ENCODE peak calls at places on chromosomes 16 and 17, in ten cellular contexts. W is prostate gland, S is heart left ventricle, E is foreskin fibroblast, Z is aorta, N is GM12865, A is bronchial epithelial cell, I is epithelial cell of esophagus, P is lower leg skin, L is AG04450. R is an unnamed sample.

GRCh38 chr17:3773966-3774365 is 27.0 kb downstream of the ITGAE start:
- DNase-seq in W (no peak), S (no peak), E (no peak), Z (peak), N (no peak), A (no peak), I (no peak), P (no peak), L (no peak), R (no peak)

GRCh38 chr17:164536-165235 is 16.8 kb downstream of the DOC2B start:
- DNase-seq in W (no peak), S (peak), E (no peak), Z (no peak), N (peak), A (peak), I (no peak), P (no peak), L (peak), R (no peak)

GRCh38 chr16:84380405-84380804 is 12.1 kb downstream of the ATP2C2 start:
- DNase-seq in W (peak), S (no peak), E (no peak), Z (no peak), N (peak), A (peak), I (no peak), P (no peak), L (no peak), R (no peak)

GRCh38 chr17:40095944-40096791 is 4.2 kb downstream of the NR1D1 start:
- DNase-seq in W (no peak), S (peak), E (no peak), Z (peak), N (peak), A (no peak), I (no peak), P (no peak), L (no peak), R (no peak)

GRCh38 chr16:76226011-76226410 is 51.2 kb upstream of the CNTNAP4 start:
- DNase-seq in W (no peak), S (no peak), E (no peak), Z (no peak), N (no peak), A (no peak), I (no peak), P (no peak), L (no peak), R (peak)

GRCh38 chr17:75909812-75910274 is 5.2 kb upstream of the MRPL38 start:
- DNase-seq in W (peak), S (no peak), E (no peak), Z (peak), N (no peak), A (peak), I (peak), P (no peak), L (no peak), R (no peak)

GRCh38 chr17:36937961-36938565 is 788 bp downstream of the LHX1 start:
- DNase-seq in W (no peak), S (no peak), E (peak), Z (no peak), N (no peak), A (peak), I (peak), P (peak), L (no peak), R (no peak)

GRCh38 chr16:49477250-49477895 is 103.8 kb downstream of the C16orf78 start:
- DNase-seq in W (no peak), S (no peak), E (no peak), Z (no peak), N (no peak), A (no peak), I (no peak), P (no peak), L (no peak), R (no peak)

GRCh38 chr16:69481901-69482341 is 57.5 kb downstream of the CYB5B start:
- DNase-seq in W (peak), S (peak), E (peak), Z (peak), N (no peak), A (peak), I (peak), P (peak), L (no peak), R (peak)

GRCh38 chr16:11506816-11507305 is 79.9 kb downstream of the LITAF start:
- DNase-seq in W (no peak), S (no peak), E (no peak), Z (no peak), N (peak), A (no peak), I (no peak), P (no peak), L (no peak), R (no peak)

GRCh38 chr17:58319181-58320162 is 9.1 kb downstream of the TSPOAP1 start:
- DNase-seq in W (no peak), S (peak), E (no peak), Z (peak), N (no peak), A (no peak), I (no peak), P (no peak), L (no peak), R (no peak)

GRCh38 chr16:81786321-81786720 is 7.2 kb downstream of the PLCG2 start:
- DNase-seq in W (no peak), S (no peak), E (no peak), Z (no peak), N (no peak), A (peak), I (peak), P (no peak), L (no peak), R (no peak)

GRCh38 chr16:1426734-1427451 is 4.0 kb upstream of the PERCC1 start:
- DNase-seq in W (no peak), S (no peak), E (no peak), Z (no peak), N (no peak), A (no peak), I (no peak), P (no peak), L (no peak), R (no peak)

GRCh38 chr17:28912281-28912937 is 9.5 kb upstream of the DHRS13 start:
- DNase-seq in W (no peak), S (no peak), E (no peak), Z (no peak), N (no peak), A (no peak), I (no peak), P (no peak), L (no peak), R (no peak)

GRCh38 chr17:37737081-37737480 is 7.8 kb downstream of the HNF1B start:
- DNase-seq in W (no peak), S (no peak), E (no peak), Z (no peak), N (peak), A (no peak), I (peak), P (no peak), L (no peak), R (no peak)

GRCh38 chr17:17491546-17491988 is 4.6 kb downstream of the RASD1 start:
- DNase-seq in W (peak), S (no peak), E (no peak), Z (no peak), N (no peak), A (no peak), I (no peak), P (no peak), L (no peak), R (no peak)

GRCh38 chr16:50731130-50731988 is 10.5 kb upstream of the CYLD start:
- DNase-seq in W (no peak), S (no peak), E (no peak), Z (no peak), N (no peak), A (no peak), I (no peak), P (peak), L (no peak), R (no peak)

GRCh38 chr17:76528156-76528527 is 9.4 kb downstream of the CYGB start:
- DNase-seq in W (no peak), S (peak), E (no peak), Z (no peak), N (peak), A (no peak), I (no peak), P (no peak), L (no peak), R (no peak)

GRCh38 chr17:2068589-2069051 is 13.7 kb downstream of the HIC1 start:
- DNase-seq in W (no peak), S (no peak), E (no peak), Z (peak), N (no peak), A (peak), I (peak), P (peak), L (no peak), R (no peak)

GRCh38 chr17:65557349-65558310 is 3.8 kb downstream of the AXIN2 start:
- DNase-seq in W (no peak), S (no peak), E (peak), Z (no peak), N (no peak), A (no peak), I (no peak), P (no peak), L (no peak), R (no peak)

GRCh38 chr17:60333628-60334031 is 58.3 kb downstream of the USP32 start:
- DNase-seq in W (no peak), S (no peak), E (no peak), Z (no peak), N (no peak), A (no peak), I (no peak), P (no peak), L (no peak), R (no peak)

GRCh38 chr17:64694207-64694606 is 32.1 kb upstream of the SMURF2 start:
- DNase-seq in W (peak), S (peak), E (peak), Z (peak), N (no peak), A (peak), I (peak), P (peak), L (no peak), R (peak)

GRCh38 chr17:78884148-78884870 is 18.7 kb downstream of the CEP295NL start:
- DNase-seq in W (no peak), S (peak), E (peak), Z (no peak), N (no peak), A (no peak), I (no peak), P (no peak), L (no peak), R (no peak)

GRCh38 chr16:66569131-66569530 is 2.9 kb downstream of the CMTM1 start:
- DNase-seq in W (no peak), S (no peak), E (peak), Z (no peak), N (no peak), A (peak), I (peak), P (no peak), L (no peak), R (peak)

GRCh38 chr17:44084131-44084538 is 13.6 kb downstream of the G6PC3 start:
- DNase-seq in W (no peak), S (no peak), E (no peak), Z (no peak), N (no peak), A (no peak), I (peak), P (no peak), L (no peak), R (no peak)

GRCh38 chr17:82351254-82351712 is 7.8 kb upstream of the TEX19 start:
- DNase-seq in W (no peak), S (no peak), E (no peak), Z (no peak), N (peak), A (no peak), I (no peak), P (no peak), L (no peak), R (no peak)

GRCh38 chr17:48647964-48648245 is 21.7 kb upstream of the HOXB9 start:
- DNase-seq in W (no peak), S (no peak), E (no peak), Z (no peak), N (no peak), A (no peak), I (no peak), P (no peak), L (no peak), R (no peak)
- H3K4me3 ChIP-seq in W (no peak), S (no peak), E (no peak), Z (no peak), N (peak), A (no peak), I (no peak), P (no peak), L (no peak), R (no peak)

GRCh38 chr16:47142469-47143328 is 1.0 kb downstream of the NETO2 start:
- DNase-seq in W (no peak), S (peak), E (peak), Z (peak), N (peak), A (peak), I (peak), P (no peak), L (no peak), R (no peak)
- H3K4me3 ChIP-seq in W (peak), S (peak), E (peak), Z (peak), N (peak), A (peak), I (peak), P (peak), L (peak), R (peak)

DNA sequence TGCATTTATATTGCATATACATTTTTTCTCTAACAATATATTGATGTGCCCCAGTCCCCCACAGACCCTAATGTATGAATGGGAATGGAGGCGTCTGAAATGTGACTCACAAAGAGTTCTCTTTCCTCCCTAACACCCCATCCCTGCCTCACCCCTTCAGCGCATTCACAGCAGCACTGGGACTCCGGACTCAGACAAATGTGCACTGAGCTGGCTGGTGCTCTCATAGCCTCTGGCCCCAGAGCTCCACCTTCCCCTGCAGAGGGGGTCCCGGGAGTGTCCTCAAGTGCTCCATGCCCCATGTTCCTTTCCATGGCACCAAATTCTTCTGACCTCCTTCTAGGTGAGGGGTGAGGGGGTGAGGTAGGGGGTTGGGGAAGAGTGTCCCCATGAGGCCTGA is 20.6 kb downstream of the NPTX1 start:
- DNase-seq in W (no peak), S (no peak), E (no peak), Z (no peak), N (no peak), A (no peak), I (no peak), P (no peak), L (no peak), R (no peak)
- H3K4me3 ChIP-seq in W (peak), S (peak), E (no peak), Z (no peak), N (no peak), A (no peak), I (peak), P (no peak), L (no peak), R (no peak)

GRCh38 chr17:74326506-74326905 is 480 bp downstream of the KIF19 start:
- DNase-seq in W (no peak), S (no peak), E (no peak), Z (no peak), N (no peak), A (no peak), I (no peak), P (no peak), L (no peak), R (no peak)
- H3K4me3 ChIP-seq in W (no peak), S (peak), E (no peak), Z (no peak), N (no peak), A (no peak), I (no peak), P (no peak), L (no peak), R (no peak)

GRCh38 chr16:17023606-17024005 is 447.2 kb downstream of the XYLT1 start:
- DNase-seq in W (no peak), S (no peak), E (no peak), Z (no peak), N (no peak), A (no peak), I (no peak), P (no peak), L (no peak), R (no peak)

GRCh38 chr16:17026600-17027242 is 444.0 kb downstream of the XYLT1 start:
- DNase-seq in W (no peak), S (no peak), E (no peak), Z (no peak), N (peak), A (no peak), I (no peak), P (no peak), L (no peak), R (no peak)

GRCh38 chr16:17029602-17030350 is 441.0 kb downstream of the XYLT1 start:
- DNase-seq in W (no peak), S (no peak), E (no peak), Z (no peak), N (no peak), A (no peak), I (no peak), P (no peak), L (no peak), R (no peak)

GRCh38 chr16:17024514-17024913 is 446.2 kb downstream of the XYLT1 start:
- DNase-seq in W (no peak), S (no peak), E (no peak), Z (no peak), N (no peak), A (no peak), I (no peak), P (no peak), L (no peak), R (no peak)

DNA sequence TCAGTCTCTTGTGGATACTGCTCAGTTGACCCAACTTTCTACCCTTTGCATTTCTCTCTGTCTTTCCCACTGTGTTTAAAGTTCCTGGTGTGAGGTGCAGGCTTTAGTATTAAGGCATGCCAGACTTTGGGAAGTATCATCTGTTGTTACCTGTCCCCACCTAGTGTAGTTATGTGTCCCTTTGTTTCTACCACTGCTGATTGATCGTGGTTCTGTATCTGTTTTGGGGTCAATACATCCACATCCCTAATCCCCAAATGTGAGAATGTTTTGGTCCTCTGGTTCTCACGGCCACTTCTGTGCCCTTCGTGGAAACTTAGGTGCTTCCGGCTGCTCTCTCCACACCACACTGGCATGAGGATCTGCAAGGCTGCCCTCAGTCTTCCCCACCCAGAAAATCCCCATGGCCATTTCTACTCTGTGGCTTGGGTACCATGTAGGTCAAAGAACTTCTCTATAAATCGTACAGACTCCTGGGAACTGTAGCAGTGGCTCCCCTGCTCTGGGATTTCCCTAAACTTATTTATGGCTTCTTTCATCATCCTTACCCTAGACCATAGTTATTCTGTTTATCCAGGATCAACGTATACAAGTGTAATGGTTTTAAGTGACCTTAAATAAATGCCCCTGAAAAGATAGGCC is 443.2 kb downstream of the XYLT1 start:
- DNase-seq in W (no peak), S (no peak), E (no peak), Z (no peak), N (peak), A (no peak), I (no peak), P (no peak), L (no peak), R (no peak)
- H3K4me3 ChIP-seq in W (no peak), S (no peak), E (no peak), Z (no peak), N (peak), A (no peak), I (no peak), P (no peak), L (no peak), R (no peak)

GRCh38 chr16:25257504-25257955 is at the start of gene ZKSCAN2:
- DNase-seq in W (peak), S (peak), E (peak), Z (peak), N (peak), A (peak), I (peak), P (peak), L (peak), R (peak)

GRCh38 chr16:25258856-25259179 is 1.2 kb upstream of the ZKSCAN2 start:
- DNase-seq in W (no peak), S (no peak), E (no peak), Z (no peak), N (peak), A (no peak), I (no peak), P (no peak), L (no peak), R (no peak)

GRCh38 chr16:25260416-25260815 is 2.8 kb upstream of the ZKSCAN2 start:
- DNase-seq in W (no peak), S (no peak), E (no peak), Z (no peak), N (no peak), A (no peak), I (peak), P (no peak), L (no peak), R (no peak)

GRCh38 chr16:25257956-25258855 is 561 bp upstream of the ZKSCAN2 start:
- DNase-seq in W (peak), S (peak), E (peak), Z (peak), N (peak), A (peak), I (peak), P (peak), L (peak), R (peak)

DNA sequence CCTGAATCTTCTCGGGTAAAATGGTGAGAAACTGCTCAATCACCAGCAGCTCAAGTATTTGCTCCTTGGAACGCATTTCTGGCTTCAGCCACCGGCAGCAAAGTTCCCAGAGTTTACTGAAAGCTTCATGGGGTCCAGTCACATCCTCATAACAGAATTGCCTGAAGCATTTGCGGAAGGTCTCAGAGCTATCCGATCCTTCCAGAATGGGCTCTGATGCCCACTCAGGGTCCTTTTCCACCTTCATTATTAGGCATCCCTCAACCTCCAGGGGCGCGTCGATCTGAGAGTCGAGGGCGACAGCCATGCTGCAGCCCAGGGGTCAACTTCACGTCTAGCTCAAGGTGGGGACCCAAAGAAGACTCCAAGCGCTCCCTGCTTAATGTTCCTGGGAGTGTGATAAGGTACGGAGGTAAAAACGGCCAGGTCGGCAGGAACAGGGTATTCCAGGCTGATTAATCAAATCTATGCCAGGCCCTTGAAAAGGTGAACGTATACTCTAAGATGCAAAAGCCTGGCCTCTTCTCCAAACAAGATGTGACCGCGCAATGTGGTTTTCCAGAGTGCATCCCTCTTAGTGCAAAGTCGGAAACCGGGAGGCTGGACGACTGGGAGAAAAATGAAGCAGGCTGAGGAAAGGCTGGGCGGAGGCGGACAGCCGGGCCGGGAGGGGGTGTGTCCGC is 683 bp downstream of the ZKSCAN2 start:
- DNase-seq in W (peak), S (no peak), E (no peak), Z (peak), N (no peak), A (peak), I (peak), P (no peak), L (no peak), R (no peak)
- H3K4me3 ChIP-seq in W (peak), S (peak), E (peak), Z (peak), N (peak), A (peak), I (peak), P (peak), L (peak), R (peak)

R was measured in skeletal muscle cell.